ENCODE peak calls at places on chromosomes 2 and 18, in four cellular contexts. U, H, Q and W are unnamed samples.

GRCh38 chr2:100615471-100615870 is 52.7 kb downstream of the PDCL3 start:
- DNase-seq in U (no peak), H (no peak), Q (no peak), W (no peak)

GRCh38 chr2:75199428-75200011 is at the start of gene TACR1:
- DNase-seq in U (peak; percentile 82), H (peak; percentile 64), Q (peak; percentile 12), W (no peak)

GRCh38 chr2:73972846-73973245 is 11.9 kb upstream of the TET3 start:
- DNase-seq in U (no peak), H (no peak), Q (no peak), W (no peak)

GRCh38 chr18:48804856-48805610 is 145.7 kb downstream of the SMAD7 start:
- DNase-seq in U (no peak), H (no peak), Q (no peak), W (no peak)

GRCh38 chr2:128589681-128590080 is 271.0 kb upstream of the HS6ST1 start:
- DNase-seq in U (no peak), H (no peak), Q (no peak), W (no peak)

GRCh38 chr2:180202591-180202990 is 195.5 kb upstream of the CWC22 start:
- DNase-seq in U (peak; percentile 56), H (no peak), Q (no peak), W (no peak)

GRCh38 chr18:2325308-2325849 is 245.9 kb downstream of the METTL4 start:
- DNase-seq in U (peak; percentile 92), H (no peak), Q (no peak), W (no peak)

GRCh38 chr2:164009801-164010337 is 274.1 kb upstream of the FIGN start:
- DNase-seq in U (no peak), H (no peak), Q (no peak), W (no peak)

GRCh38 chr2:202147775-202148174 is 74.7 kb downstream of the KIAA2012 start:
- DNase-seq in U (peak; percentile 58), H (no peak), Q (no peak), W (no peak)

GRCh38 chr2:173028671-173029070 is 47.0 kb upstream of the MAP3K20 start:
- DNase-seq in U (no peak), H (no peak), Q (no peak), W (no peak)

GRCh38 chr2:66240284-66240683 is 194.6 kb upstream of the MEIS1 start:
- DNase-seq in U (peak; percentile 0), H (no peak), Q (no peak), W (no peak)

GRCh38 chr2:128661289-128661688 is 342.6 kb upstream of the HS6ST1 start:
- DNase-seq in U (no peak), H (no peak), Q (no peak), W (no peak)

GRCh38 chr2:129176375-129176774 is 803.1 kb upstream of the RAB6C start:
- DNase-seq in U (no peak), H (no peak), Q (no peak), W (no peak)

GRCh38 chr2:210620456-210620855 is 64.1 kb downstream of the CPS1 start:
- DNase-seq in U (peak; percentile 9), H (no peak), Q (no peak), W (no peak)

GRCh38 chr18:76491436-76491800 is 3.6 kb downstream of the ZNF516 start:
- DNase-seq in U (peak; percentile 75), H (peak; percentile 56), Q (peak; percentile 53), W (peak; percentile 74)

GRCh38 chr2:223697316-223697875 is 95.2 kb upstream of the SCG2 start:
- DNase-seq in U (no peak), H (no peak), Q (no peak), W (no peak)

GRCh38 chr18:48782381-48782841 is 168.4 kb downstream of the SMAD7 start:
- DNase-seq in U (no peak), H (no peak), Q (no peak), W (no peak)

GRCh38 chr2:7191927-7192326 is 274.7 kb downstream of the RNF144A start:
- DNase-seq in U (peak; percentile 84), H (no peak), Q (no peak), W (no peak)

GRCh38 chr18:54712315-54712714 is 116.0 kb upstream of the RAB27B start:
- DNase-seq in U (peak; percentile 57), H (peak; percentile 28), Q (no peak), W (no peak)

GRCh38 chr18:22173221-22173927 is 4.0 kb downstream of the GATA6 start:
- DNase-seq in U (no peak), H (no peak), Q (no peak), W (no peak)

GRCh38 chr18:5970032-5970431 is 74.7 kb upstream of the TMEM200C start:
- DNase-seq in U (no peak), H (no peak), Q (no peak), W (no peak)